ENCODE peak calls at places on chromosome 22, in five cellular contexts. One of them, this sample, is unnamed.

GRCh38 chr22:17810570-17811116 is 36.4 kb upstream of the BID start:
- DNase-seq in neuronal stem cell: no peak
- DNase-seq in H9: no peak
- DNase-seq in mesenchymal stem cell: no peak
- DNase-seq in IMR-90: no peak
- DNase-seq in this sample: no peak

GRCh38 chr22:28710889-28711285 is 30.7 kb downstream of the CHEK2 start:
- DNase-seq in IMR-90: peak; percentile 43
- DNase-seq in H9: no peak
- DNase-seq in mesenchymal stem cell: peak; percentile 52
- DNase-seq in neuronal stem cell: no peak
- DNase-seq in this sample: no peak

GRCh38 chr22:39171623-39172264 is 19.3 kb upstream of the CBX7 start:
- DNase-seq in H9: peak; percentile 72
- DNase-seq in IMR-90: no peak
- DNase-seq in neuronal stem cell: no peak
- DNase-seq in mesenchymal stem cell: no peak
- DNase-seq in this sample: no peak

GRCh38 chr22:43181321-43182076 is 5.4 kb downstream of the TTLL12 start:
- DNase-seq in IMR-90: no peak
- DNase-seq in mesenchymal stem cell: no peak
- DNase-seq in H9: no peak
- DNase-seq in neuronal stem cell: no peak
- DNase-seq in this sample: no peak

GRCh38 chr22:49514656-49515055 is 313.0 kb downstream of the BRD1 start:
- DNase-seq in H9: peak; percentile 19
- DNase-seq in mesenchymal stem cell: no peak
- DNase-seq in IMR-90: no peak
- DNase-seq in neuronal stem cell: peak; percentile 44
- DNase-seq in this sample: no peak

GRCh38 chr22:24985824-24986214 is 33.3 kb downstream of the KIAA1671 start:
- DNase-seq in H9: no peak
- DNase-seq in neuronal stem cell: no peak
- DNase-seq in mesenchymal stem cell: peak; percentile 98
- DNase-seq in IMR-90: peak; percentile 10
- DNase-seq in this sample: no peak

GRCh38 chr22:23149743-23150238 is 4.5 kb downstream of the RAB36 start:
- DNase-seq in neuronal stem cell: no peak
- DNase-seq in mesenchymal stem cell: no peak
- DNase-seq in H9: peak; percentile 74
- DNase-seq in IMR-90: no peak
- DNase-seq in this sample: no peak

GRCh38 chr22:30015229-30015797 is 65.0 kb upstream of the HORMAD2 start:
- DNase-seq in neuronal stem cell: no peak
- DNase-seq in IMR-90: peak; percentile 60
- DNase-seq in H9: no peak
- DNase-seq in mesenchymal stem cell: no peak
- DNase-seq in this sample: no peak

GRCh38 chr22:49812838-49813237 is 14.8 kb downstream of the BRD1 start:
- DNase-seq in IMR-90: peak; percentile 37
- DNase-seq in neuronal stem cell: no peak
- DNase-seq in mesenchymal stem cell: peak; percentile 25
- DNase-seq in H9: no peak
- DNase-seq in this sample: peak; percentile 16

GRCh38 chr22:25829808-25830777 is 88.1 kb downstream of the MYO18B start:
- DNase-seq in mesenchymal stem cell: no peak
- DNase-seq in neuronal stem cell: no peak
- DNase-seq in H9: no peak
- DNase-seq in IMR-90: no peak
- DNase-seq in this sample: no peak

GRCh38 chr22:18114495-18114894 is 3.9 kb downstream of the TUBA8 start:
- DNase-seq in IMR-90: no peak
- DNase-seq in mesenchymal stem cell: no peak
- DNase-seq in neuronal stem cell: no peak
- DNase-seq in H9: no peak
- DNase-seq in this sample: no peak

GRCh38 chr22:29768052-29768680 is 997 bp downstream of the UQCR10 start:
- DNase-seq in IMR-90: no peak
- DNase-seq in H9: no peak
- DNase-seq in neuronal stem cell: no peak
- DNase-seq in mesenchymal stem cell: peak; percentile 26
- DNase-seq in this sample: no peak

GRCh38 chr22:17882162-17882561 is 107.9 kb upstream of the BID start:
- DNase-seq in IMR-90: no peak
- DNase-seq in H9: no peak
- DNase-seq in mesenchymal stem cell: no peak
- DNase-seq in neuronal stem cell: no peak
- DNase-seq in this sample: no peak

GRCh38 chr22:24133187-24133965 is 47.9 kb upstream of the SUSD2 start:
- DNase-seq in H9: peak; percentile 58
- DNase-seq in mesenchymal stem cell: peak; percentile 36
- DNase-seq in neuronal stem cell: no peak
- DNase-seq in IMR-90: peak; percentile 41
- DNase-seq in this sample: no peak

GRCh38 chr22:31753005-31753633 is 700 bp upstream of the DEPDC5 start:
- DNase-seq in mesenchymal stem cell: peak; percentile 46
- DNase-seq in IMR-90: no peak
- DNase-seq in H9: peak; percentile 93
- DNase-seq in neuronal stem cell: peak; percentile 66
- DNase-seq in this sample: peak; percentile 74
- H3K14ac ChIP-seq in mesenchymal stem cell: peak overlapping the region; percentile 71
- H3K14ac ChIP-seq in IMR-90: peak overlapping the region; percentile 100
- H3K14ac ChIP-seq in H9: no peak overlapping the region
- H3K14ac ChIP-seq in neuronal stem cell: no peak overlapping the region
- H3K14ac ChIP-seq in this sample: peak overlapping the region; percentile 92

GRCh38 chr22:21734540-21735197 is 925 bp downstream of the YPEL1 start:
- DNase-seq in IMR-90: no peak
- DNase-seq in mesenchymal stem cell: no peak
- DNase-seq in neuronal stem cell: no peak
- DNase-seq in H9: no peak
- DNase-seq in this sample: peak; percentile 12

GRCh38 chr22:21736948-21737347 is 1.4 kb upstream of the YPEL1 start:
- DNase-seq in H9: no peak
- DNase-seq in mesenchymal stem cell: no peak
- DNase-seq in IMR-90: no peak
- DNase-seq in neuronal stem cell: no peak
- DNase-seq in this sample: no peak

GRCh38 chr22:21738081-21738480 is 2.5 kb upstream of the YPEL1 start:
- DNase-seq in H9: no peak
- DNase-seq in mesenchymal stem cell: no peak
- DNase-seq in neuronal stem cell: no peak
- DNase-seq in IMR-90: no peak
- DNase-seq in this sample: no peak

GRCh38 chr22:21736084-21736642 is 569 bp upstream of the YPEL1 start:
- DNase-seq in mesenchymal stem cell: no peak
- DNase-seq in IMR-90: no peak
- DNase-seq in neuronal stem cell: no peak
- DNase-seq in H9: no peak
- DNase-seq in this sample: no peak

GRCh38 chr22:21735198-21736083 is at the start of gene YPEL1:
- DNase-seq in IMR-90: peak; percentile 95
- DNase-seq in mesenchymal stem cell: peak; percentile 95
- DNase-seq in H9: peak; percentile 99
- DNase-seq in neuronal stem cell: peak; percentile 99
- DNase-seq in this sample: peak; percentile 96
- H3K14ac ChIP-seq in IMR-90: peak within 1 kb of the TSS; percentile 5
- H3K14ac ChIP-seq in mesenchymal stem cell: peak within 1 kb of the TSS; percentile 3
- H3K14ac ChIP-seq in H9: peak within 1 kb of the TSS; percentile 96
- H3K14ac ChIP-seq in neuronal stem cell: peak within 1 kb of the TSS; percentile 94
- H3K14ac ChIP-seq in this sample: peak within 1 kb of the TSS; percentile 63

GRCh38 chr22:35401863-35402262 is 1.9 kb downstream of the MCM5 start:
- DNase-seq in H9: no peak
- DNase-seq in mesenchymal stem cell: no peak
- DNase-seq in IMR-90: no peak
- DNase-seq in neuronal stem cell: no peak
- DNase-seq in this sample: no peak

GRCh38 chr22:35399114-35399677 is 744 bp upstream of the MCM5 start:
- DNase-seq in H9: peak; percentile 45
- DNase-seq in IMR-90: no peak
- DNase-seq in neuronal stem cell: no peak
- DNase-seq in mesenchymal stem cell: no peak
- DNase-seq in this sample: no peak

GRCh38 chr22:35400335-35400680 is 368 bp downstream of the MCM5 start:
- DNase-seq in neuronal stem cell: no peak
- DNase-seq in H9: no peak
- DNase-seq in IMR-90: no peak
- DNase-seq in mesenchymal stem cell: no peak
- DNase-seq in this sample: no peak

GRCh38 chr22:35398574-35398973 is 1.4 kb upstream of the MCM5 start:
- DNase-seq in mesenchymal stem cell: no peak
- DNase-seq in IMR-90: no peak
- DNase-seq in neuronal stem cell: no peak
- DNase-seq in H9: no peak
- DNase-seq in this sample: no peak

GRCh38 chr22:35399678-35400334 is at the start of gene MCM5:
- DNase-seq in mesenchymal stem cell: peak; percentile 97
- DNase-seq in neuronal stem cell: peak; percentile 95
- DNase-seq in IMR-90: peak; percentile 96
- DNase-seq in H9: peak; percentile 97
- DNase-seq in this sample: peak; percentile 96
- H3K14ac ChIP-seq in mesenchymal stem cell: peak within 1 kb of the TSS; percentile 51
- H3K14ac ChIP-seq in neuronal stem cell: peak within 1 kb of the TSS; percentile 47
- H3K14ac ChIP-seq in IMR-90: peak within 1 kb of the TSS; percentile 21
- H3K14ac ChIP-seq in H9: peak within 1 kb of the TSS; percentile 100
- H3K14ac ChIP-seq in this sample: peak within 1 kb of the TSS; percentile 79

DNA sequence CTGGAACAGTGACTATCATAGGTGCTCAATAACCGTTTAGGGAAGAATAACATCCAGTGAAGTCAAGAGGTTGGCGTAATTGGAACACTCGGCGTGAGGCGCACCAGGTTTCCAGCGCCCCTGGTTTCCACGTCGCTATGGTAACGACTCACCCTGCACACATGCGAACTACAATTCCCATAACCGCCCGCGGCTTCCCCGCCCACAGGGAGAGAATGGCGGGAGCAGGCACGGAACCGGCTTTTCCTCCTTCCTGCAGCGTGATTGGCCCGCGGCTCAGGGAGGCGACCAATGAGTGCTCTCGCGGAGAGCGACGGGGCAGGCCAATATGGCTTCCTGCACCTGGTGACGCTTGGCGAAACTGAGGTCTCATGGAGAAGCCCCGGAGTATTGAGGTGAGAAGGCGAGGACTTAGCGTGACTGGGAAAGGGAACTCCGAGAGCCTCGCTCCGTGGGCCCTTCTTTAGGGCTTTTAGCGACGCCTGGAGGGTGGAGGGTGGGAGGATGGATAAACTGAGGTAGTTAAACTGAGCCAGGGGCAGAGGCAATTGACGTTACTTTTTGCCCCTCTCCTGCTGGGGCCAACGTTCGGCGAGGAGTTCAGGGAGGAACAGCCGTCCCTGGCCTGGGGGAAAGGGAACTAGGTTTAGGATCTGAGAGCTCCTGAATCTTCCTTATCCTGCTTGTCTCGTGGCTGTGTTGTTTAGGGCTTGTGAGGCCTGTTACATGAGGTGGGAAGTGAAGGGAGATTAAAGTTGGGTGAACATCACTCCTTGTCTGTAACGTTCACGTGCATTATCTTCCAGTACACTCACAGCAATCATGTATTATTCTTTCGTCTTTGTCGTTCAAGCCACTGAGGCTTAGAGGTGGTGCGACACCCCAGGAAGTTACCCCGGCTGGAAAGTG is at the start of gene L3MBTL2:
- DNase-seq in neuronal stem cell: peak; percentile 96
- DNase-seq in mesenchymal stem cell: peak; percentile 97
- DNase-seq in IMR-90: peak; percentile 93
- DNase-seq in H9: peak; percentile 99
- DNase-seq in this sample: peak; percentile 99
- H3K14ac ChIP-seq in neuronal stem cell: no peak within 1 kb of the TSS
- H3K14ac ChIP-seq in mesenchymal stem cell: peak within 1 kb of the TSS; percentile 82
- H3K14ac ChIP-seq in IMR-90: peak within 1 kb of the TSS; percentile 98
- H3K14ac ChIP-seq in H9: peak within 1 kb of the TSS; percentile 85
- H3K14ac ChIP-seq in this sample: peak within 1 kb of the TSS; percentile 47

GRCh38 chr22:45473626-45474237 is 29.0 kb upstream of the FBLN1 start:
- DNase-seq in neuronal stem cell: no peak
- DNase-seq in H9: no peak
- DNase-seq in IMR-90: no peak
- DNase-seq in mesenchymal stem cell: no peak
- DNase-seq in this sample: no peak

GRCh38 chr22:45468872-45469572 is 33.7 kb upstream of the FBLN1 start:
- DNase-seq in IMR-90: peak; percentile 63
- DNase-seq in neuronal stem cell: no peak
- DNase-seq in H9: no peak
- DNase-seq in mesenchymal stem cell: no peak
- DNase-seq in this sample: peak; percentile 74

GRCh38 chr22:45470871-45471270 is 31.8 kb upstream of the FBLN1 start:
- DNase-seq in IMR-90: no peak
- DNase-seq in mesenchymal stem cell: no peak
- DNase-seq in neuronal stem cell: no peak
- DNase-seq in H9: no peak
- DNase-seq in this sample: no peak

GRCh38 chr22:45472426-45472825 is 30.3 kb upstream of the FBLN1 start:
- DNase-seq in neuronal stem cell: no peak
- DNase-seq in mesenchymal stem cell: no peak
- DNase-seq in H9: no peak
- DNase-seq in IMR-90: no peak
- DNase-seq in this sample: no peak

GRCh38 chr22:45469573-45470383 is 32.9 kb upstream of the FBLN1 start:
- DNase-seq in H9: no peak
- DNase-seq in neuronal stem cell: no peak
- DNase-seq in mesenchymal stem cell: no peak
- DNase-seq in IMR-90: no peak
- DNase-seq in this sample: peak; percentile 56
- H3K14ac ChIP-seq in H9: no peak overlapping the region
- H3K14ac ChIP-seq in neuronal stem cell: no peak overlapping the region
- H3K14ac ChIP-seq in mesenchymal stem cell: no peak overlapping the region
- H3K14ac ChIP-seq in IMR-90: peak overlapping the region; percentile 76
- H3K14ac ChIP-seq in this sample: peak overlapping the region; percentile 73

GRCh38 chr22:48362736-48363404 is 1464.8 kb downstream of the BRD1 start:
- DNase-seq in neuronal stem cell: no peak
- DNase-seq in IMR-90: no peak
- DNase-seq in H9: no peak
- DNase-seq in mesenchymal stem cell: no peak
- DNase-seq in this sample: no peak
- H3K14ac ChIP-seq in neuronal stem cell: no peak overlapping the region
- H3K14ac ChIP-seq in IMR-90: no peak overlapping the region
- H3K14ac ChIP-seq in H9: no peak overlapping the region
- H3K14ac ChIP-seq in mesenchymal stem cell: no peak overlapping the region
- H3K14ac ChIP-seq in this sample: no peak overlapping the region

GRCh38 chr22:20783300-20783673 is 9.4 kb downstream of the SERPIND1 start:
- DNase-seq in H9: no peak
- DNase-seq in neuronal stem cell: no peak
- DNase-seq in IMR-90: no peak
- DNase-seq in mesenchymal stem cell: no peak
- DNase-seq in this sample: no peak
- H3K14ac ChIP-seq in H9: no peak overlapping the region
- H3K14ac ChIP-seq in neuronal stem cell: no peak overlapping the region
- H3K14ac ChIP-seq in IMR-90: no peak overlapping the region
- H3K14ac ChIP-seq in mesenchymal stem cell: no peak overlapping the region
- H3K14ac ChIP-seq in this sample: no peak overlapping the region

This sample was measured in trophoblast cell.